ENCODE peak calls at places on chromosomes 16 and 17, in nine cellular contexts. W is AG10803, I is stomach, M is sigmoid colon, V is thyroid gland, J is upper lobe of right lung, B is AG04450, D is fibroblast of lung, Q is epithelial cell of esophagus. R is an unnamed sample.

GRCh38 chr16:610513-611381 is 20.0 kb upstream of the WFIKKN1 start:
- DNase-seq in V (peak; percentile 61), W (no peak), D (no peak), M (peak; percentile 72), I (peak; percentile 77), Q (peak; percentile 83), B (no peak), J (peak; percentile 86), R (peak; percentile 26)

GRCh38 chr16:5065813-5066212 is at the start of gene C16orf89:
- DNase-seq in Q (no peak), I (peak; percentile 48), W (no peak), J (peak; percentile 90), D (no peak), M (peak; percentile 65), B (no peak), V (peak; percentile 85), R (no peak)

GRCh38 chr16:8355714-8356113 is 234.6 kb downstream of the TMEM114 start:
- DNase-seq in J (no peak), Q (no peak), M (no peak), I (no peak), W (no peak), D (no peak), V (no peak), B (no peak), R (no peak)

GRCh38 chr17:56351675-56352074 is 198.4 kb downstream of the ANKFN1 start:
- DNase-seq in I (no peak), J (no peak), M (no peak), Q (no peak), D (no peak), B (no peak), W (no peak), V (no peak), R (no peak)

GRCh38 chr17:80424878-80425765 is 10.2 kb downstream of the ENDOV start:
- DNase-seq in J (no peak), B (no peak), D (no peak), Q (no peak), M (no peak), V (no peak), W (no peak), I (no peak), R (no peak)

GRCh38 chr17:42667088-42667951 is 8.2 kb downstream of the TUBG2 start:
- DNase-seq in B (no peak), J (no peak), V (peak; percentile 45), D (peak; percentile 77), W (peak; percentile 78), I (peak; percentile 60), M (no peak), Q (peak; percentile 92), R (peak; percentile 72)

GRCh38 chr17:73104450-73104849 is 12.0 kb upstream of the SLC39A11 start:
- DNase-seq in W (no peak), B (no peak), I (no peak), V (no peak), D (no peak), M (no peak), Q (no peak), J (no peak), R (no peak)

GRCh38 chr17:3002538-3003301 is 60.7 kb downstream of the OR1D5 start:
- DNase-seq in J (peak; percentile 60), I (peak; percentile 44), B (no peak), D (no peak), V (no peak), M (peak; percentile 55), Q (no peak), W (no peak), R (no peak)

GRCh38 chr17:77312786-77313599 is 172.2 kb downstream of the SEC14L1 start:
- DNase-seq in B (peak; percentile 67), Q (no peak), V (peak; percentile 95), J (no peak), D (peak; percentile 92), M (peak; percentile 80), I (peak; percentile 75), W (peak; percentile 86), R (peak; percentile 88)

GRCh38 chr17:80777274-80777673 is 214.4 kb upstream of the CHMP6 start:
- DNase-seq in W (no peak), Q (no peak), D (no peak), V (no peak), J (no peak), M (no peak), B (no peak), I (no peak), R (no peak)

GRCh38 chr16:88880226-88881051 is 14.0 kb upstream of the PABPN1L start:
- DNase-seq in M (no peak), D (no peak), W (no peak), J (no peak), Q (no peak), V (no peak), B (no peak), I (no peak), R (no peak)
- H3K4me3 ChIP-seq in M (no peak overlapping the region), D (no peak overlapping the region), W (no peak overlapping the region), J (no peak overlapping the region), Q (peak overlapping the region; percentile 21), V (no peak overlapping the region), B (no peak overlapping the region), I (peak overlapping the region; percentile 37), R (no peak overlapping the region)

GRCh38 chr16:31093132-31093703 is 1.4 kb downstream of the VKORC1 start:
- DNase-seq in Q (peak; percentile 48), B (no peak), W (peak; percentile 31), D (no peak), V (no peak), J (no peak), I (no peak), M (no peak), R (peak; percentile 32)

GRCh38 chr16:31094088-31094423 is 541 bp downstream of the VKORC1 start:
- DNase-seq in V (peak; percentile 25), W (no peak), J (no peak), D (no peak), I (no peak), M (no peak), B (no peak), Q (peak; percentile 16), R (peak; percentile 19)

GRCh38 chr16:31092330-31092729 is 2.3 kb downstream of the VKORC1 start:
- DNase-seq in Q (no peak), I (no peak), M (no peak), W (peak; percentile 44), V (no peak), B (no peak), J (no peak), D (no peak), R (peak; percentile 26)

GRCh38 chr16:31090540-31090939 is 1.8 kb upstream of the PRSS53 start:
- DNase-seq in I (no peak), M (no peak), D (no peak), Q (peak; percentile 54), J (no peak), V (no peak), W (peak; percentile 42), B (no peak), R (peak; percentile 73)

GRCh38 chr16:31094424-31095120 is at the start of gene VKORC1:
- DNase-seq in D (peak; percentile 97), B (peak; percentile 92), Q (peak; percentile 99), M (peak; percentile 98), I (peak; percentile 96), J (peak; percentile 97), V (peak; percentile 96), W (peak; percentile 97), R (peak; percentile 98)
- TF ChIP-seq CTCF in D (no peak), B (no peak), Q (no peak), M (no peak), I (no peak), J (no peak), V (no peak), W (no peak), R (no peak)

DNA sequence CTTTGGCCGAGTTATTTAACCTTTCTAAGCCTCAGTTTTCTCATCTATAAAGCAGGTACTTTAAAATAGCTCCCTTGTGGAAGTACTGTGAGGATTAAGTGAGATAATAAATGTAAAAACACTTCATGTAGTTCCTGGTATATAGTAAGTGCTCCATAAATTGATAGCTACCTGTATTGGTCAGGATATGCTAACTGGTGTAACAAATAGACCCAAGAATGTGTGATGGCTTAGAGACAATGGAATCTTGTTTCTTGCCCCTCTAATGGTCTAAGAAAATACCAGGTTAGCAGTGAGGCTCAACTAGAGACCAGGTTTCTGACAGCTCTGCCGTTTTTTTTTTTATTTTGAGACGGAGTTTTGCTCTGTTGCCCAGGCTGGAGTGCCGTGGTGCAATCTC is 29.8 kb downstream of the CCR7 start:
- DNase-seq in B (no peak), Q (no peak), M (no peak), I (no peak), D (no peak), W (no peak), J (no peak), V (no peak), R (no peak)
- H3K4me3 ChIP-seq in B (no peak overlapping the region), Q (no peak overlapping the region), M (no peak overlapping the region), I (no peak overlapping the region), D (no peak overlapping the region), W (no peak overlapping the region), J (no peak overlapping the region), V (no peak overlapping the region), R (no peak overlapping the region)

GRCh38 chr17:45225051-45225700 is 3.5 kb downstream of the FMNL1 start:
- DNase-seq in D (no peak), M (no peak), I (no peak), J (no peak), Q (peak; percentile 37), B (no peak), W (no peak), V (no peak), R (no peak)

GRCh38 chr17:45222994-45223540 is 1.4 kb downstream of the FMNL1 start:
- DNase-seq in B (no peak), Q (no peak), J (no peak), I (no peak), V (no peak), D (no peak), M (no peak), W (no peak), R (no peak)

GRCh38 chr17:45224671-45225050 is 3.0 kb downstream of the FMNL1 start:
- DNase-seq in M (no peak), Q (no peak), V (no peak), B (no peak), D (no peak), W (no peak), I (no peak), J (no peak), R (no peak)

GRCh38 chr17:45222273-45222993 is 748 bp downstream of the FMNL1 start:
- DNase-seq in M (no peak), I (no peak), D (no peak), B (no peak), Q (no peak), V (no peak), W (no peak), J (no peak), R (no peak)

DNA sequence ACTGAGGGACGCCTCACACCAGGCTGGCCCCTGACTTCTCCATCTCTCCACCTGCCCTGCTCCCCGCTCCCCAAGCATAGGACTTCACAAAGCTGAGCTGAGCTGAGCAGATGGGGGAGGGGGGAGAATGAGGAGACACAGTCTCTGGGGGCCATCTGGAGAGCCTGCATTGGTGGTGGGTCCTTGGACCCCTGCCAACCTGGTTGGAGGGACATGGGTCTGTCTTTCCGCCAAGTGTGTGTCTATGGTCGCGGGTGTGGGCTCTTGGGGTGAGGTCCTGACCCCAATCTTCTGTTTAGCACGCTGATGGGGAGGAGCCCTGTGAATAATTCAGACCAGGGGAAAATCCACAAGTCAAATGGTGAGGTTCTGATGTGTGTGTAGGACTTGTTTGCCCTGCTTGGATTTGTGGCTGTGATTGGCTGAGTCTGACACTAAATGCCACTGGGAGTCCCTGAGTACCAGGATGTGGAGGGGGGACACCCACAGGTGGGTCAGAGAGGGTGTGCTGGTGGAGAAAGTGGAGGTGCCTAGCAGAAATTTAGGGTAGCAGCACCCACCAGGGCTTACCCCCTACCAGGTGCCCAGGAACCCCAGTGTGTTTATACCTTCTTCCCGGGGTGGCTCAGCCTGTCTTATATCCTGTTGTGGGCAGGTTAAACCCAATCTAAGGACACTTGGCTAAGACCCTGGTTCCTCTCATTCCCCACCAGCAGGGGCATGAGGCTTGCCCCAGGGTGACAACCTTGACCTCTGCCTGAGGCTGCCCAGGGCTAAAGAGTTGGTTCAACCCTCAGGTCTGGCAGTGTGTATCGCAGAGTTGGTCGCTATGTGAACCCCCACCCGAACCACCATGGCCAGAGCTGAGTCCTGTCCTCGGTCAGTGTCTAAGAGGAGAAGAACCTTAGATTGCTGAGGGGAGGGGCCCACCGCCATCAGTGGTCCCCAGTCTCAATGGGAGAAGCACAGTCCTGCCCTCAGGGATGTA is 2.1 kb downstream of the FMNL1 start:
- DNase-seq in I (no peak), M (no peak), J (no peak), V (no peak), D (no peak), B (no peak), Q (no peak), W (no peak), R (no peak)
- TF ChIP-seq CTCF in I (no peak), M (no peak), J (no peak), V (no peak), D (no peak), B (no peak), Q (no peak), W (no peak), R (no peak)